ENCODE peak calls at places on chromosomes 12 and 14, in ten cellular contexts. S is endothelial cell; B is CD8-positive, alpha-beta T cell; V is uterus; E is retinal pigment epithelial cell; D is SK-N-SH; R is foreskin fibroblast; T is lower leg skin; C is left lung; F is mesothelial cell of epicardium. U is an unnamed sample.

GRCh38 chr14:31419179-31420012 is 954 bp downstream of the HEATR5A start:
- DNase-seq in E (no peak), S (no peak), R (peak), T (no peak), B (no peak), F (no peak), D (no peak), C (no peak), V (no peak), U (no peak)

GRCh38 chr12:41409628-41410027 is 221.5 kb downstream of the PDZRN4 start:
- DNase-seq in F (no peak), T (no peak), B (no peak), V (no peak), E (no peak), S (no peak), D (no peak), C (no peak), R (no peak), U (no peak)

GRCh38 chr14:105534586-105534985 is 8.2 kb downstream of the TMEM121 start:
- DNase-seq in E (no peak), F (no peak), V (no peak), S (no peak), C (no peak), D (peak), B (no peak), T (no peak), R (no peak), U (no peak)

GRCh38 chr12:81245458-81245857 is 167.6 kb downstream of the ACSS3 start:
- DNase-seq in T (no peak), S (no peak), B (no peak), F (no peak), R (peak), C (no peak), D (no peak), E (no peak), V (peak), U (no peak)

GRCh38 chr12:132449565-132450390 is 40.2 kb upstream of the FBRSL1 start:
- DNase-seq in F (no peak), E (no peak), S (no peak), B (peak), V (no peak), T (no peak), D (no peak), C (no peak), R (no peak), U (no peak)

GRCh38 chr12:12723681-12724420 is 6.7 kb downstream of the CDKN1B start:
- DNase-seq in V (peak), C (peak), E (no peak), B (peak), T (peak), R (peak), D (peak), S (peak), F (peak), U (no peak)

GRCh38 chr14:70888681-70889175 is 18.5 kb upstream of the PCNX1 start:
- DNase-seq in T (no peak), E (no peak), S (no peak), C (no peak), R (peak), B (no peak), V (no peak), F (no peak), D (no peak), U (no peak)

GRCh38 chr14:92501891-92502351 is 11.7 kb upstream of the RIN3 start:
- DNase-seq in D (no peak), S (no peak), V (no peak), E (no peak), T (no peak), R (peak), F (no peak), B (no peak), C (no peak), U (peak)

GRCh38 chr14:88551936-88552565 is 2.8 kb downstream of the PTPN21 start:
- DNase-seq in R (peak), V (no peak), E (no peak), F (no peak), C (no peak), B (no peak), D (peak), T (no peak), S (peak), U (no peak)

GRCh38 chr12:107102294-107102693 is 8.9 kb upstream of the CRY1 start:
- DNase-seq in V (no peak), C (no peak), E (no peak), R (no peak), B (no peak), F (no peak), D (no peak), S (no peak), T (no peak), U (no peak)

GRCh38 chr12:39581592-39581991 is 38.0 kb downstream of the ABCD2 start:
- DNase-seq in F (no peak), T (no peak), B (no peak), V (no peak), D (no peak), E (no peak), R (no peak), C (no peak), S (no peak), U (no peak)

GRCh38 chr12:89259831-89260230 is 92.5 kb downstream of the DUSP6 start:
- DNase-seq in S (no peak), T (no peak), R (peak), E (no peak), C (no peak), V (no peak), D (no peak), B (no peak), F (no peak), U (no peak)

GRCh38 chr12:100758083-100758482 is 36.5 kb upstream of the ANO4 start:
- DNase-seq in C (no peak), R (no peak), B (no peak), T (no peak), S (no peak), F (no peak), D (no peak), E (no peak), V (no peak), U (no peak)

GRCh38 chr14:46034305-46034704 is 617.3 kb downstream of the RPL10L start:
- DNase-seq in E (no peak), R (no peak), B (no peak), C (no peak), S (no peak), F (no peak), V (no peak), T (no peak), D (no peak), U (no peak)
- TF ChIP-seq CTCF in E (no peak), R (no peak), B (no peak), C (no peak), S (no peak), F (no peak), V (no peak), T (no peak), D (no peak), U (no peak)

GRCh38 chr12:130752692-130753230 is 36.7 kb upstream of the RIMBP2 start:
- DNase-seq in V (no peak), B (no peak), F (no peak), S (no peak), E (no peak), D (peak), C (no peak), T (no peak), R (no peak), U (no peak)
- TF ChIP-seq CTCF in V (no peak), B (no peak), F (no peak), S (no peak), E (no peak), D (no peak), C (no peak), T (no peak), R (no peak), U (no peak)

DNA sequence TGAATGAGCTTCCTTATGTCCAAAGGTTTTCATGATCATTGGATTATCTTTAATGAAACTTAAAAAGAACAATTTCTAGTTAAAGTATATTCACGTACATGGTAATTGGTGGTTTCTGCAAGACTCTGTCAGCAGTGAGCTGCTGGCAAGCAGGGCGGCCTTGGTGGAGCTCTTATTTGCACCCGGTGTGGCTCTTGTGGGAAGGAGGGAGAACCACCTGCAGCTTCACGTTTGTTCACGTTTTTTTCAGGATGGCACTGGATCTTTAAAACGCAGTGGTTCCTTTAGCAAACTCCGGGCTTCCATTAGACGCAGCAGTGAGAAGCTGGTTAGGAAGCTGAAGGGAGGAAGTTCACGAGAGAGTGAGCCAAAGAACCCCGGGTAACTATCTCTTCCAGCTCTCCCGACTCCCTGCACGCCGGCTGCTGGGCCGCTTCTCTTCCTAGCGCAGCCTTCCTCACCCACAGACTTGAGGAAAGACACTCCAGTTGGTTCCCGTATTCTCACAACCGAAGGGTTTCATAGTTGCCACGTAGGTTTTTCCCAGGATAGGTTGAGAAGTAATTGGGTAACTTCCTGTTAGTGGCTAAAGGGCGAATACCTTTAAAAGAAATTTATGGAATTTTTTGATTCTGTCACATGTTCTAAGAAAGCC is 28.3 kb downstream of the XRCC3 start:
- DNase-seq in D (no peak), T (no peak), C (no peak), S (no peak), E (peak), F (no peak), B (no peak), V (no peak), R (no peak), U (no peak)
- TF ChIP-seq CTCF in D (no peak), T (no peak), C (no peak), S (no peak), E (no peak), F (no peak), B (no peak), V (no peak), R (no peak), U (no peak)

GRCh38 chr12:90987520-90987919 is 17.3 kb downstream of the EPYC start:
- DNase-seq in C (no peak), R (no peak), T (no peak), F (no peak), E (no peak), B (no peak), V (no peak), S (no peak), D (no peak), U (no peak)
- TF ChIP-seq CTCF in C (no peak), R (no peak), T (no peak), F (peak), E (peak), B (no peak), V (no peak), S (peak), D (peak), U (no peak)

GRCh38 chr12:9378430-9378835 is 170.2 kb upstream of the PZP start:
- DNase-seq in E (no peak), C (no peak), R (no peak), F (no peak), T (no peak), S (peak), D (peak), B (no peak), V (no peak), U (no peak)
- TF ChIP-seq CTCF in E (peak), C (no peak), R (peak), F (no peak), T (no peak), S (no peak), D (peak), B (no peak), V (no peak), U (no peak)

DNA sequence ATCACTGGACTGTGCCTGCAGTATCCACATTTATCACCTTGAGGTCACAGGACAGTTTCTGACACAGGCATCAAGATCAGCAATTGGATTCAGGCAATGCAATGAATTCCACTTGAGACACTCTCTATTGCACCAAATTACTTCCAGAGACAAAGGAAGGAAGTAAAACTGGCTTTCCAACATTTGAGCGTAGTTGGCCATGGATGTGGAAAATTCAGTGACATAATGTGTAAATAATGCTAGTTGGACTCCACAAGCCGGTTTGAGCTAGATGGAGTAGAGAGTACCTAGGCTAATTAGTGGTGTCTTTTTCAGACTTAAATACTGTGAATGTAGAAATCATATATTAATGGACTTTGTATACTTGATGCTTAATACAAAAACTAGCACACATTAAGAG is 168.3 kb upstream of the SYT1 start:
- DNase-seq in V (no peak), T (no peak), S (no peak), F (no peak), B (no peak), D (no peak), C (no peak), R (peak), E (no peak), U (no peak)
- TF ChIP-seq CTCF in V (no peak), T (no peak), S (no peak), F (no peak), B (no peak), D (no peak), C (no peak), R (no peak), E (no peak), U (no peak)

GRCh38 chr14:87113286-87113685 is 879.7 kb downstream of the GALC start:
- DNase-seq in R (no peak), S (no peak), E (no peak), B (no peak), D (no peak), C (no peak), F (no peak), T (no peak), V (no peak), U (no peak)
- TF ChIP-seq CTCF in R (no peak), S (peak), E (peak), B (no peak), D (no peak), C (no peak), F (no peak), T (no peak), V (no peak), U (no peak)

GRCh38 chr12:29030006-29030405 is 119.1 kb upstream of the FAR2 start:
- DNase-seq in B (no peak), V (no peak), S (no peak), E (no peak), F (no peak), R (peak), D (no peak), C (no peak), T (no peak), U (no peak)

GRCh38 chr12:29025936-29026335 is 123.1 kb upstream of the FAR2 start:
- DNase-seq in S (no peak), B (no peak), C (no peak), E (no peak), R (no peak), T (no peak), F (no peak), V (no peak), D (no peak), U (no peak)

GRCh38 chr12:29026419-29026818 is 122.7 kb upstream of the FAR2 start:
- DNase-seq in V (no peak), R (no peak), B (no peak), T (no peak), F (no peak), E (no peak), C (no peak), S (no peak), D (no peak), U (peak)

GRCh38 chr12:29023436-29024076 is 125.5 kb upstream of the FAR2 start:
- DNase-seq in B (no peak), F (no peak), C (no peak), D (no peak), R (no peak), S (no peak), E (no peak), T (no peak), V (no peak), U (no peak)

DNA sequence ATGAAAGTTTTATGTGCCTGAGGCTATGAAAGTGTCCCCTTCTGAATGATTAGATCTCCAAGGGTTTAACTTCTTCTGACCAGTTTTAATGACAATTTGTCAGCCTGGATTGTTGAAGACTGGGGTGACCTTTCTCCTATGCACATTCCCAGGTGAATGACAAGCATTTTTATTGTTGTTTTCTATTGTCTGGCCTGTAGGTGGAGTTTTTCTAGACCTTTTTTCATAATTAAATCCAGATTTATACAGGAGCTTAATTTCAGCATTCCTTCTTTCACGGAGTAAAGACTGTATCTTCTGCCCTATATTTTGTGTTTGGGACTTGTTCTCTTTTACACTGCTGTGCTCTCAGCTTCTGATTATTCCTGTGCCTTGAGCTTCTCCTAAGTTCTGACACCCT is 125.0 kb upstream of the FAR2 start:
- DNase-seq in T (no peak), S (no peak), F (no peak), V (no peak), R (no peak), C (no peak), E (no peak), D (peak), B (no peak), U (no peak)
- TF ChIP-seq CTCF in T (no peak), S (peak), F (peak), V (no peak), R (peak), C (no peak), E (peak), D (peak), B (no peak), U (peak)